ENCODE peak calls at places on chromosomes 6 and 20, in seven cellular contexts. One of them, this sample, is unnamed.

GRCh38 chr6:136347847-136348246 is 58.2 kb upstream of the BCLAF1 start:
- DNase-seq in neuronal stem cell: no peak
- DNase-seq in ovary: no peak
- DNase-seq in prostate gland: no peak
- DNase-seq in coronary artery: no peak
- DNase-seq in brain microvascular endothelial cell: no peak
- DNase-seq in hepatocyte: no peak
- DNase-seq in this sample: no peak

GRCh38 chr6:17712573-17712972 is 5.8 kb upstream of the NUP153 start:
- DNase-seq in neuronal stem cell: no peak
- DNase-seq in ovary: no peak
- DNase-seq in prostate gland: no peak
- DNase-seq in coronary artery: no peak
- DNase-seq in brain microvascular endothelial cell: no peak
- DNase-seq in hepatocyte: peak
- DNase-seq in this sample: no peak

GRCh38 chr6:82988904-82989303 is 76.7 kb downstream of the UBE3D start:
- DNase-seq in neuronal stem cell: no peak
- DNase-seq in ovary: no peak
- DNase-seq in prostate gland: no peak
- DNase-seq in coronary artery: no peak
- DNase-seq in brain microvascular endothelial cell: peak
- DNase-seq in hepatocyte: no peak
- DNase-seq in this sample: no peak

GRCh38 chr20:59752704-59753460 is 148.5 kb downstream of the PHACTR3 start:
- DNase-seq in neuronal stem cell: no peak
- DNase-seq in ovary: no peak
- DNase-seq in prostate gland: no peak
- DNase-seq in coronary artery: no peak
- DNase-seq in brain microvascular endothelial cell: no peak
- DNase-seq in hepatocyte: no peak
- DNase-seq in this sample: no peak

GRCh38 chr20:18103497-18103896 is 34.2 kb upstream of the KAT14 start:
- DNase-seq in neuronal stem cell: no peak
- DNase-seq in ovary: no peak
- DNase-seq in prostate gland: no peak
- DNase-seq in coronary artery: no peak
- DNase-seq in brain microvascular endothelial cell: no peak
- DNase-seq in hepatocyte: no peak
- DNase-seq in this sample: no peak

GRCh38 chr20:4275689-4276088 is 260.3 kb upstream of the RNF24 start:
- DNase-seq in neuronal stem cell: no peak
- DNase-seq in ovary: no peak
- DNase-seq in prostate gland: no peak
- DNase-seq in coronary artery: no peak
- DNase-seq in brain microvascular endothelial cell: no peak
- DNase-seq in hepatocyte: no peak
- DNase-seq in this sample: no peak

GRCh38 chr6:1579096-1579495 is 30.6 kb upstream of the FOXC1 start:
- DNase-seq in neuronal stem cell: no peak
- DNase-seq in ovary: no peak
- DNase-seq in prostate gland: no peak
- DNase-seq in coronary artery: no peak
- DNase-seq in brain microvascular endothelial cell: no peak
- DNase-seq in hepatocyte: no peak
- DNase-seq in this sample: no peak

GRCh38 chr6:28337103-28337520 is 1.2 kb upstream of the ZSCAN31 start:
- DNase-seq in neuronal stem cell: no peak
- DNase-seq in ovary: no peak
- DNase-seq in prostate gland: no peak
- DNase-seq in coronary artery: no peak
- DNase-seq in brain microvascular endothelial cell: no peak
- DNase-seq in hepatocyte: no peak
- DNase-seq in this sample: no peak

GRCh38 chr6:138692978-138693909 is 80.3 kb upstream of the CCDC28A start:
- DNase-seq in neuronal stem cell: peak
- DNase-seq in ovary: peak
- DNase-seq in prostate gland: peak
- DNase-seq in coronary artery: no peak
- DNase-seq in brain microvascular endothelial cell: peak
- DNase-seq in hepatocyte: peak
- DNase-seq in this sample: peak

GRCh38 chr6:138289739-138290138 is 71.4 kb upstream of the PBOV1 start:
- DNase-seq in neuronal stem cell: no peak
- DNase-seq in ovary: no peak
- DNase-seq in prostate gland: peak
- DNase-seq in coronary artery: no peak
- DNase-seq in brain microvascular endothelial cell: no peak
- DNase-seq in hepatocyte: peak
- DNase-seq in this sample: peak

GRCh38 chr20:44400671-44401051 is 45.2 kb downstream of the HNF4A start:
- DNase-seq in neuronal stem cell: no peak
- DNase-seq in ovary: no peak
- DNase-seq in prostate gland: no peak
- DNase-seq in coronary artery: no peak
- DNase-seq in brain microvascular endothelial cell: no peak
- DNase-seq in hepatocyte: no peak
- DNase-seq in this sample: no peak

GRCh38 chr6:160992323-160993314 is 1.1 kb downstream of the MAP3K4 start:
- DNase-seq in neuronal stem cell: peak
- DNase-seq in ovary: peak
- DNase-seq in prostate gland: peak
- DNase-seq in coronary artery: no peak
- DNase-seq in brain microvascular endothelial cell: peak
- DNase-seq in hepatocyte: peak
- DNase-seq in this sample: no peak

GRCh38 chr20:9949563-9949962 is 85.2 kb upstream of the ANKEF1 start:
- DNase-seq in neuronal stem cell: no peak
- DNase-seq in ovary: no peak
- DNase-seq in prostate gland: no peak
- DNase-seq in coronary artery: no peak
- DNase-seq in brain microvascular endothelial cell: no peak
- DNase-seq in hepatocyte: no peak
- DNase-seq in this sample: no peak

GRCh38 chr6:63634630-63635029 is 972 bp upstream of the PHF3 start:
- DNase-seq in neuronal stem cell: no peak
- DNase-seq in ovary: no peak
- DNase-seq in prostate gland: no peak
- DNase-seq in coronary artery: no peak
- DNase-seq in brain microvascular endothelial cell: peak
- DNase-seq in hepatocyte: peak
- DNase-seq in this sample: no peak

GRCh38 chr20:6898928-6899327 is 131.4 kb downstream of the BMP2 start:
- DNase-seq in neuronal stem cell: no peak
- DNase-seq in ovary: no peak
- DNase-seq in prostate gland: no peak
- DNase-seq in coronary artery: no peak
- DNase-seq in brain microvascular endothelial cell: no peak
- DNase-seq in hepatocyte: no peak
- DNase-seq in this sample: no peak

GRCh38 chr6:73742433-73742832 is 46.4 kb downstream of the CD109 start:
- DNase-seq in neuronal stem cell: no peak
- DNase-seq in ovary: no peak
- DNase-seq in prostate gland: no peak
- DNase-seq in coronary artery: no peak
- DNase-seq in brain microvascular endothelial cell: no peak
- DNase-seq in hepatocyte: no peak
- DNase-seq in this sample: no peak

GRCh38 chr20:32449057-32449889 is 91.1 kb downstream of the ASXL1 start:
- DNase-seq in neuronal stem cell: no peak
- DNase-seq in ovary: no peak
- DNase-seq in prostate gland: no peak
- DNase-seq in coronary artery: no peak
- DNase-seq in brain microvascular endothelial cell: no peak
- DNase-seq in hepatocyte: no peak
- DNase-seq in this sample: no peak

GRCh38 chr20:57666106-57666833 is 43.5 kb downstream of the PMEPA1 start:
- DNase-seq in neuronal stem cell: no peak
- DNase-seq in ovary: peak
- DNase-seq in prostate gland: no peak
- DNase-seq in coronary artery: no peak
- DNase-seq in brain microvascular endothelial cell: no peak
- DNase-seq in hepatocyte: no peak
- DNase-seq in this sample: peak

GRCh38 chr20:14885661-14886060 is 548.2 kb upstream of the FLRT3 start:
- DNase-seq in neuronal stem cell: no peak
- DNase-seq in ovary: no peak
- DNase-seq in prostate gland: no peak
- DNase-seq in coronary artery: no peak
- DNase-seq in brain microvascular endothelial cell: no peak
- DNase-seq in hepatocyte: no peak
- DNase-seq in this sample: no peak

GRCh38 chr6:16437984-16438383 is 199.6 kb downstream of the GMPR start:
- DNase-seq in neuronal stem cell: no peak
- DNase-seq in ovary: no peak
- DNase-seq in prostate gland: no peak
- DNase-seq in coronary artery: no peak
- DNase-seq in brain microvascular endothelial cell: no peak
- DNase-seq in hepatocyte: no peak
- DNase-seq in this sample: no peak

GRCh38 chr6:82963527-82963926 is 102.1 kb downstream of the UBE3D start:
- DNase-seq in neuronal stem cell: no peak
- DNase-seq in ovary: no peak
- DNase-seq in prostate gland: no peak
- DNase-seq in coronary artery: no peak
- DNase-seq in brain microvascular endothelial cell: no peak
- DNase-seq in hepatocyte: no peak
- DNase-seq in this sample: no peak

GRCh38 chr6:42569102-42570028 is 5.5 kb downstream of the UBR2 start:
- DNase-seq in neuronal stem cell: no peak
- DNase-seq in ovary: no peak
- DNase-seq in prostate gland: no peak
- DNase-seq in coronary artery: no peak
- DNase-seq in brain microvascular endothelial cell: peak
- DNase-seq in hepatocyte: no peak
- DNase-seq in this sample: no peak
- H3K27ac ChIP-seq in neuronal stem cell: no peak
- H3K27ac ChIP-seq in ovary: no peak
- H3K27ac ChIP-seq in prostate gland: no peak
- H3K27ac ChIP-seq in coronary artery: no peak
- H3K27ac ChIP-seq in brain microvascular endothelial cell: peak
- H3K27ac ChIP-seq in hepatocyte: peak
- H3K27ac ChIP-seq in this sample: no peak

GRCh38 chr6:149320745-149321240 is 3.3 kb downstream of the TAB2 start:
- DNase-seq in neuronal stem cell: no peak
- DNase-seq in ovary: no peak
- DNase-seq in prostate gland: no peak
- DNase-seq in coronary artery: no peak
- DNase-seq in brain microvascular endothelial cell: no peak
- DNase-seq in hepatocyte: no peak
- DNase-seq in this sample: no peak

GRCh38 chr6:149317656-149318571 is at the start of gene TAB2:
- DNase-seq in neuronal stem cell: peak
- DNase-seq in ovary: peak
- DNase-seq in prostate gland: peak
- DNase-seq in coronary artery: no peak
- DNase-seq in brain microvascular endothelial cell: no peak
- DNase-seq in hepatocyte: peak
- DNase-seq in this sample: peak

GRCh38 chr6:149316740-149317655 is 514 bp upstream of the TAB2 start:
- DNase-seq in neuronal stem cell: peak
- DNase-seq in ovary: peak
- DNase-seq in prostate gland: peak
- DNase-seq in coronary artery: peak
- DNase-seq in brain microvascular endothelial cell: peak
- DNase-seq in hepatocyte: peak
- DNase-seq in this sample: peak

GRCh38 chr6:149318581-149319286 is 1.2 kb downstream of the TAB2 start:
- DNase-seq in neuronal stem cell: no peak
- DNase-seq in ovary: no peak
- DNase-seq in prostate gland: no peak
- DNase-seq in coronary artery: no peak
- DNase-seq in brain microvascular endothelial cell: no peak
- DNase-seq in hepatocyte: peak
- DNase-seq in this sample: no peak

DNA sequence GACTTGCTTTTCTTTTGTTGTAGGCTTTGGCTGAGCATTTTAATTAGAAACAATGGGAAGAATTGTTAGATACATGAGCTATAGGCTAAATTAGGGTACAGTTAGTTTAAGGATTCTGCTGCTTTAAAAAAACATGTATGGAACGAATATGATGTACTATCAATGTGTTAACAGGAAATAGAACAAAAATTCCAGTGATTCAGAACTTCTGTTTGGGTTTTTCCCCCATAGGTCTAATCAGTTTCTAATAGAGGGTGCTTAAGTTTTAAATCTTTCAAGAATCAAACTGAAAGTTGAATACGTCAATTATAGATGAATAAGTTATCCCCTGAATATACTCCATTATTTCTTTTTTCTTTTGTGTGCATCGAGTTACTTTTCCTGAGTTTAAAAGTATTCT is 1.9 kb downstream of the TAB2 start:
- DNase-seq in neuronal stem cell: no peak
- DNase-seq in ovary: no peak
- DNase-seq in prostate gland: no peak
- DNase-seq in coronary artery: no peak
- DNase-seq in brain microvascular endothelial cell: no peak
- DNase-seq in hepatocyte: no peak
- DNase-seq in this sample: no peak
- H3K4me3 ChIP-seq in neuronal stem cell: peak
- H3K4me3 ChIP-seq in ovary: peak
- H3K4me3 ChIP-seq in prostate gland: peak
- H3K4me3 ChIP-seq in coronary artery: peak
- H3K4me3 ChIP-seq in brain microvascular endothelial cell: peak
- H3K4me3 ChIP-seq in hepatocyte: peak
- H3K4me3 ChIP-seq in this sample: peak

GRCh38 chr6:53702316-53702715 is 36.8 kb upstream of the KLHL31 start:
- DNase-seq in neuronal stem cell: no peak
- DNase-seq in ovary: no peak
- DNase-seq in prostate gland: no peak
- DNase-seq in coronary artery: no peak
- DNase-seq in brain microvascular endothelial cell: no peak
- DNase-seq in hepatocyte: no peak
- DNase-seq in this sample: no peak

GRCh38 chr6:53701333-53702073 is 35.9 kb upstream of the KLHL31 start:
- DNase-seq in neuronal stem cell: no peak
- DNase-seq in ovary: no peak
- DNase-seq in prostate gland: no peak
- DNase-seq in coronary artery: no peak
- DNase-seq in brain microvascular endothelial cell: no peak
- DNase-seq in hepatocyte: no peak
- DNase-seq in this sample: no peak

GRCh38 chr6:53704700-53705099 is 39.1 kb upstream of the KLHL31 start:
- DNase-seq in neuronal stem cell: no peak
- DNase-seq in ovary: no peak
- DNase-seq in prostate gland: peak
- DNase-seq in coronary artery: no peak
- DNase-seq in brain microvascular endothelial cell: no peak
- DNase-seq in hepatocyte: no peak
- DNase-seq in this sample: no peak

GRCh38 chr6:53706525-53706924 is 41.0 kb upstream of the KLHL31 start:
- DNase-seq in neuronal stem cell: no peak
- DNase-seq in ovary: no peak
- DNase-seq in prostate gland: no peak
- DNase-seq in coronary artery: no peak
- DNase-seq in brain microvascular endothelial cell: no peak
- DNase-seq in hepatocyte: no peak
- DNase-seq in this sample: no peak

GRCh38 chr6:53703047-53703446 is 37.5 kb upstream of the KLHL31 start:
- DNase-seq in neuronal stem cell: no peak
- DNase-seq in ovary: no peak
- DNase-seq in prostate gland: no peak
- DNase-seq in coronary artery: no peak
- DNase-seq in brain microvascular endothelial cell: no peak
- DNase-seq in hepatocyte: no peak
- DNase-seq in this sample: no peak
- H3K27ac ChIP-seq in neuronal stem cell: no peak
- H3K27ac ChIP-seq in ovary: no peak
- H3K27ac ChIP-seq in prostate gland: no peak
- H3K27ac ChIP-seq in coronary artery: no peak
- H3K27ac ChIP-seq in brain microvascular endothelial cell: no peak
- H3K27ac ChIP-seq in hepatocyte: no peak
- H3K27ac ChIP-seq in this sample: no peak

GRCh38 chr20:50582092-50582491 is 71.9 kb downstream of the PTPN1 start:
- DNase-seq in neuronal stem cell: no peak
- DNase-seq in ovary: no peak
- DNase-seq in prostate gland: no peak
- DNase-seq in coronary artery: no peak
- DNase-seq in brain microvascular endothelial cell: no peak
- DNase-seq in hepatocyte: no peak
- DNase-seq in this sample: peak
- H3K4me3 ChIP-seq in neuronal stem cell: no peak
- H3K4me3 ChIP-seq in ovary: no peak
- H3K4me3 ChIP-seq in prostate gland: no peak
- H3K4me3 ChIP-seq in coronary artery: no peak
- H3K4me3 ChIP-seq in brain microvascular endothelial cell: no peak
- H3K4me3 ChIP-seq in hepatocyte: no peak
- H3K4me3 ChIP-seq in this sample: no peak